ENCODE peak calls at places on chromosomes 13 and 19, in seven cellular contexts. K is neuronal stem cell, E is HepG2, U is IMR-90, D is GM23248, J is PC-3, Y is colonic mucosa. V is an unnamed sample.

GRCh38 chr13:41596190-41596589 is 138.8 kb downstream of the RGCC start:
- DNase-seq in K (no peak), E (no peak), U (peak; percentile 20), D (no peak), J (no peak), Y (no peak), V (no peak)

GRCh38 chr19:47601180-47601904 is 7.6 kb upstream of the BICRA start:
- DNase-seq in K (no peak), E (peak; percentile 29), U (no peak), D (peak; percentile 5), J (peak; percentile 53), Y (peak; percentile 86), V (peak; percentile 56)

GRCh38 chr13:38607136-38607535 is 79.7 kb upstream of the FREM2 start:
- DNase-seq in K (no peak), E (no peak), U (no peak), D (peak; percentile 15), J (no peak), Y (no peak), V (no peak)

GRCh38 chr19:1027953-1028902 is 1.8 kb downstream of the CNN2 start:
- DNase-seq in K (peak; percentile 79), E (peak; percentile 83), U (peak; percentile 95), D (peak; percentile 95), J (peak; percentile 55), Y (peak; percentile 80), V (peak; percentile 92)

GRCh38 chr13:29402168-29402621 is 193.3 kb downstream of the SLC7A1 start:
- DNase-seq in K (no peak), E (no peak), U (peak; percentile 44), D (no peak), J (peak; percentile 8), Y (no peak), V (no peak)

GRCh38 chr19:54572696-54573311 is 786 bp upstream of the LILRA2 start:
- DNase-seq in K (no peak), E (no peak), U (no peak), D (no peak), J (no peak), Y (no peak), V (no peak)

GRCh38 chr13:45705936-45706335 is 3.8 kb downstream of the CBY2 start:
- DNase-seq in K (no peak), E (no peak), U (no peak), D (no peak), J (no peak), Y (no peak), V (no peak)

GRCh38 chr13:36681894-36682624 is 8.2 kb downstream of the SERTM1 start:
- DNase-seq in K (no peak), E (no peak), U (no peak), D (no peak), J (no peak), Y (no peak), V (no peak)

GRCh38 chr13:98202026-98202425 is 25.0 kb upstream of the RNF113B start:
- DNase-seq in K (no peak), E (peak; percentile 59), U (no peak), D (no peak), J (no peak), Y (peak; percentile 52), V (no peak)

GRCh38 chr13:47215741-47216140 is 318.9 kb upstream of the HTR2A start:
- DNase-seq in K (no peak), E (no peak), U (peak; percentile 87), D (peak; percentile 70), J (peak; percentile 86), Y (no peak), V (peak; percentile 55)

GRCh38 chr19:40778865-40779284 is 828 bp downstream of the RAB4B start:
- DNase-seq in K (no peak), E (peak; percentile 51), U (peak; percentile 29), D (peak; percentile 71), J (no peak), Y (no peak), V (no peak)

GRCh38 chr13:103883152-103883551 is 816.9 kb upstream of the SLC10A2 start:
- DNase-seq in K (peak; percentile 67), E (peak; percentile 81), U (peak; percentile 95), D (peak; percentile 92), J (peak; percentile 97), Y (peak; percentile 33), V (peak; percentile 90)

GRCh38 chr19:18093439-18094161 is 4.0 kb upstream of the MAST3 start:
- DNase-seq in K (no peak), E (peak; percentile 47), U (peak; percentile 20), D (peak; percentile 56), J (peak; percentile 41), Y (no peak), V (peak; percentile 77)

GRCh38 chr13:73754727-73755292 is 379.4 kb downstream of the KLF12 start:
- DNase-seq in K (peak; percentile 59), E (peak; percentile 59), U (peak; percentile 70), D (peak; percentile 67), J (peak; percentile 85), Y (peak; percentile 69), V (no peak)

GRCh38 chr19:3655402-3656072 is 28.9 kb upstream of the CACTIN start:
- DNase-seq in K (no peak), E (no peak), U (peak; percentile 95), D (peak; percentile 94), J (peak; percentile 76), Y (peak; percentile 42), V (no peak)

GRCh38 chr19:6233051-6233826 is 46.5 kb downstream of the MLLT1 start:
- DNase-seq in K (no peak), E (no peak), U (peak; percentile 43), D (peak; percentile 75), J (no peak), Y (no peak), V (no peak)

GRCh38 chr13:66618702-66619101 is 611.4 kb downstream of the PCDH9 start:
- DNase-seq in K (no peak), E (peak; percentile 5), U (peak; percentile 63), D (peak; percentile 0), J (peak; percentile 50), Y (no peak), V (no peak)

GRCh38 chr13:101706651-101707050 is 254.2 kb downstream of the ITGBL1 start:
- DNase-seq in K (no peak), E (peak; percentile 4), U (peak; percentile 94), D (peak; percentile 98), J (peak; percentile 71), Y (no peak), V (no peak)

GRCh38 chr13:74886496-74886895 is 595.5 kb downstream of the TBC1D4 start:
- DNase-seq in K (no peak), E (no peak), U (peak; percentile 2), D (peak; percentile 47), J (peak; percentile 80), Y (no peak), V (no peak)

GRCh38 chr13:44274838-44275237 is 98.8 kb upstream of the SERP2 start:
- DNase-seq in K (no peak), E (no peak), U (peak; percentile 39), D (peak; percentile 13), J (no peak), Y (no peak), V (no peak)

GRCh38 chr13:44273216-44273615 is 100.4 kb upstream of the SERP2 start:
- DNase-seq in K (no peak), E (no peak), U (no peak), D (no peak), J (no peak), Y (no peak), V (no peak)

GRCh38 chr13:44272692-44273091 is 100.9 kb upstream of the SERP2 start:
- DNase-seq in K (no peak), E (no peak), U (peak; percentile 51), D (peak; percentile 58), J (no peak), Y (no peak), V (no peak)

GRCh38 chr13:44276061-44276460 is 97.6 kb upstream of the SERP2 start:
- DNase-seq in K (no peak), E (no peak), U (no peak), D (no peak), J (no peak), Y (no peak), V (peak; percentile 55)

DNA sequence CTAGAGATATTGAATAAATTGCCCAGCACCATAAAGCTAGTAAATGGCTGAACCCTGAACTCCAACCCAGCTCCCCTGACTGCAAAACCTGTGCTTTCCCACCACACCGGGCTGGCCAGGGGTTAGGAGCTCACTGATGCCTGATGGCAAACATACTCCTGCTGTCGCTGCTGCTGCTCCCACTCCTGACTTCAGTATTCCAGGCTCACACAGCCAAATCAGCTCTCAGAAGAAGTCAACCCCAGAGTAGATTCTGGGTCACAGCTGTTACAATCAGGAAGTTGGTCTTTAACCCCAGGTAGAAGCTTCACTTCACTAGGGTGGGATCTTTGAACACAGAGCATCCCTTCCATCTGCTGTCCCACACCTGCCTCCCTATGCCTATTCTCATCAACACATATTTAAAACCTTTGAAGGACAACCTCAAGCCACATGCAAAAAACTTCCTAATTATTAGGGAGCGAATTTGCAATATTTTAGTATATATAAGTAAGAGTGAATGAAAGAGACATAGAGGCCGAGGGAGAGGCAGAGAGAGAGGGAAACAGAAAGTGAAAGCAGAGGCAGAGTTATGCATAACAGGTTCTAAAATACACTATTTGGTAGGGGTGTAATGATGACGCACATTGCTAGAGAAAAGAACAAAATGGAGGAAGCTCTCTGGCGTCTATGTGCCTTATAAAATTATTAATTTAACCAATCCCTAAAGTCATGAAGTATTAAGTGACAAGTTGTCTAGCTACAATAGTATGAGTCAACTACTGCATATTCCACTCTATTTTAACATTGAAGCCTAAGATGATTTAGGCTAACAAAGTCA is 99.4 kb upstream of the SERP2 start:
- DNase-seq in K (no peak), E (no peak), U (peak; percentile 77), D (peak; percentile 78), J (peak; percentile 47), Y (no peak), V (no peak)
- H3K4me3 ChIP-seq in K (no peak overlapping the region), E (no peak overlapping the region), U (peak overlapping the region; percentile 5), D (peak overlapping the region; percentile 55), J (peak overlapping the region; percentile 22), Y (no peak overlapping the region), V (no peak overlapping the region)

GRCh38 chr19:58398545-58398944 is 3.1 kb downstream of the RNF225 start:
- DNase-seq in K (no peak), E (no peak), U (no peak), D (no peak), J (no peak), Y (no peak), V (no peak)

GRCh38 chr19:58401825-58402433 is 6.5 kb downstream of the RNF225 start:
- DNase-seq in K (no peak), E (no peak), U (no peak), D (no peak), J (no peak), Y (no peak), V (no peak)

GRCh38 chr19:58400638-58400915 is 5.1 kb downstream of the RNF225 start:
- DNase-seq in K (no peak), E (no peak), U (no peak), D (no peak), J (no peak), Y (no peak), V (no peak)

GRCh38 chr19:58399903-58400637 is 4.6 kb downstream of the RNF225 start:
- DNase-seq in K (no peak), E (no peak), U (no peak), D (peak; percentile 36), J (no peak), Y (no peak), V (no peak)

GRCh38 chr19:58400916-58401824 is 5.7 kb downstream of the RNF225 start:
- DNase-seq in K (peak; percentile 99), E (peak; percentile 98), U (peak; percentile 99), D (peak; percentile 100), J (peak; percentile 100), Y (peak; percentile 100), V (peak; percentile 100)
- H3K9ac ChIP-seq in K (peak overlapping the region; percentile 91), E (peak overlapping the region; percentile 71), U (peak overlapping the region; percentile 60), D (peak overlapping the region; percentile 84), J (peak overlapping the region; percentile 79), Y (peak overlapping the region; percentile 84), V (peak overlapping the region; percentile 86)

GRCh38 chr19:52234406-52234805 is 35.0 kb upstream of the ZNF766 start:
- DNase-seq in K (no peak), E (no peak), U (no peak), D (no peak), J (no peak), Y (no peak), V (no peak)
- H3K9me3 ChIP-seq in K (no peaks in the 10 kb centered on the region), E (no peaks in the 10 kb centered on the region), U (no peaks in the 10 kb centered on the region), D (no peaks in the 10 kb centered on the region), J (no peaks in the 10 kb centered on the region), Y (no peaks in the 10 kb centered on the region), V (no peaks in the 10 kb centered on the region)

GRCh38 chr13:88651531-88651930 is 980.4 kb downstream of the SLITRK5 start:
- DNase-seq in K (no peak), E (no peak), U (no peak), D (no peak), J (no peak), Y (no peak), V (no peak)
- H3K4me3 ChIP-seq in K (no peak overlapping the region), E (no peak overlapping the region), U (no peak overlapping the region), D (no peak overlapping the region), J (no peak overlapping the region), Y (no peak overlapping the region), V (no peak overlapping the region)

V was measured in endodermal cell.